ENCODE peak calls at places on chromosome 7, in seven cellular contexts. M is GM12891, N is SK-N-SH, O is K562, I is HepG2, X is GM12878, K is H1. B is an unnamed sample.

GRCh38 chr7:130254555-130254954 is 12.1 kb upstream of the CPA2 start:
- DNase-seq in M (no peak), N (no peak), O (no peak), I (no peak), X (no peak), K (no peak), B (no peak)

GRCh38 chr7:80540841-80541240 is 29.0 kb upstream of the GNAT3 start:
- DNase-seq in M (no peak), N (no peak), O (no peak), I (no peak), X (no peak), K (no peak), B (no peak)

GRCh38 chr7:94696981-94697670 is 41.2 kb upstream of the SGCE start:
- DNase-seq in M (no peak), N (no peak), O (no peak), I (peak; percentile 76), X (no peak), K (no peak), B (no peak)

GRCh38 chr7:102044984-102045673 is 227.7 kb downstream of the CUX1 start:
- DNase-seq in M (no peak), N (peak; percentile 93), O (no peak), I (no peak), X (no peak), K (no peak), B (no peak)

GRCh38 chr7:8285155-8285554 is 23.2 kb upstream of the ICA1 start:
- DNase-seq in M (no peak), N (no peak), O (no peak), I (no peak), X (no peak), K (no peak), B (no peak)

GRCh38 chr7:2523941-2524807 is 4.6 kb downstream of the LFNG start:
- DNase-seq in M (no peak), N (peak; percentile 91), O (peak; percentile 57), I (peak; percentile 62), X (no peak), K (peak; percentile 78), B (no peak)

GRCh38 chr7:55296070-55296469 is 69.1 kb upstream of the LANCL2 start:
- DNase-seq in M (no peak), N (no peak), O (no peak), I (no peak), X (no peak), K (no peak), B (no peak)

GRCh38 chr7:92108821-92109220 is 25.5 kb downstream of the CYP51A1 start:
- DNase-seq in M (no peak), N (no peak), O (no peak), I (no peak), X (no peak), K (no peak), B (no peak)

GRCh38 chr7:2223321-2223720 is 9.4 kb downstream of the MAD1L1 start:
- DNase-seq in M (no peak), N (no peak), O (no peak), I (no peak), X (no peak), K (no peak), B (no peak)

GRCh38 chr7:108415821-108416536 is 40.3 kb downstream of the NRCAM start:
- DNase-seq in M (no peak), N (peak; percentile 58), O (peak; percentile 36), I (no peak), X (peak; percentile 60), K (no peak), B (no peak)

GRCh38 chr7:25849361-25850184 is 302.4 kb upstream of the NFE2L3 start:
- DNase-seq in M (no peak), N (no peak), O (peak; percentile 48), I (peak; percentile 48), X (no peak), K (no peak), B (no peak)

GRCh38 chr7:55240418-55241142 is 124.6 kb upstream of the LANCL2 start:
- DNase-seq in M (no peak), N (no peak), O (no peak), I (no peak), X (no peak), K (no peak), B (no peak)

GRCh38 chr7:82741493-82741892 is 297.9 kb upstream of the CACNA2D1 start:
- DNase-seq in M (no peak), N (no peak), O (no peak), I (no peak), X (no peak), K (no peak), B (no peak)

GRCh38 chr7:31890751-31891150 is 179.5 kb downstream of the PDE1C start:
- DNase-seq in M (no peak), N (no peak), O (no peak), I (no peak), X (no peak), K (no peak), B (no peak)
- TF ChIP-seq TAF1 in M (no peak), N (no peak), O (no peak), I (no peak), X (no peak), K (no peak), B (no peak)

GRCh38 chr7:100545636-100546128 is 6.7 kb downstream of the AGFG2 start:
- DNase-seq in M (no peak), N (peak; percentile 74), O (peak; percentile 70), I (peak; percentile 95), X (peak; percentile 83), K (no peak), B (no peak)
- TF ChIP-seq TAF1 in M (peak; percentile 23), N (no peak), O (no peak), I (peak; percentile 8), X (peak; percentile 45), K (no peak), B (no peak)

GRCh38 chr7:151046603-151047573 is 1.4 kb upstream of the ASIC3 start:
- DNase-seq in M (no peak), N (peak; percentile 88), O (no peak), I (no peak), X (no peak), K (no peak), B (no peak)
- TF ChIP-seq TAF1 in M (no peak), N (no peak), O (no peak), I (no peak), X (no peak), K (no peak), B (no peak)

DNA sequence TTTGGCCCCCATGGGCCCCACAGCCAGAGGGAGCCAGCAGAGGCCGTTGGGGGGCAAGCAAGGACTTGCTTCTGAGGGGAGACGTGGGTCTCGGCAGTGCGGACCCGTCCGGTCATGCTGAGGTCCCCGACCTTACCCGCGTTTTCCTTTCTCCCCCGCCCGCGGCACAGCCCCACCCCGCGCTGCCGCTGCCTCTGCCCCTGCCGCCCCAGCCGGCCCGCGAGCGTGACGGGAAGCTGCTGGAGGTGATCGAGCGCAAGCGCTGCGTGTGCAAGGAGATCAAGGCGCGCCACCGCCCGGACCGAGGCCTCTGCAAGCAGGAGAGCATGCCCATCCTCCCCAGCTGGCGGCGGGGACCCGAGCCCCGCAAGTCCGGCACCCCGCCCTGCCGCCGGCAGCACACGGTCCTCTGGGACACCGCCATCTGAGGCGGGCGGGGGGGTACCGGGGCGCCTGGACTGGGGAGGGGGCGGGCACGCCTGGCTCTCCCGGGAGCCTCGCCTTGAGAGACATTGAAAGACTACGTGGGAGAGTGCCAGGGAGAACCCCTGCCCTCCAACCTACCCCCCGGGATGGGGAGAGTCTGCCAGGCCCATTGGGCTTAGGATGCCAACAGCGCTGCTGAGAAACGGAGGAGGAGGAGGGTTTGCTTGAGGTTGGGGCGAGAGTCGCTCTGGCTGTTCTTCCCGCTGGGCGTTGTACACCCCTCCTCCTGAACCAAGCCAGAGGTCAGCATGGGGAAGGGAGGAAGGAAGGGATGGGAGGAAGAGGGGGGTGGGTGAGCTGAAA is 9.9 kb downstream of the NYAP1 start:
- DNase-seq in M (peak; percentile 69), N (peak; percentile 36), O (peak; percentile 57), I (peak; percentile 33), X (no peak), K (peak; percentile 73), B (peak; percentile 67)
- TF ChIP-seq TAF1 in M (no peak), N (no peak), O (no peak), I (peak; percentile 39), X (no peak), K (no peak), B (no peak)

GRCh38 chr7:134174797-134175261 is 47.7 kb downstream of the LRGUK start:
- DNase-seq in M (peak; percentile 25), N (no peak), O (peak; percentile 79), I (peak; percentile 10), X (peak; percentile 38), K (no peak), B (no peak)
- TF ChIP-seq TAF1 in M (no peak), N (no peak), O (no peak), I (no peak), X (no peak), K (no peak), B (no peak)

DNA sequence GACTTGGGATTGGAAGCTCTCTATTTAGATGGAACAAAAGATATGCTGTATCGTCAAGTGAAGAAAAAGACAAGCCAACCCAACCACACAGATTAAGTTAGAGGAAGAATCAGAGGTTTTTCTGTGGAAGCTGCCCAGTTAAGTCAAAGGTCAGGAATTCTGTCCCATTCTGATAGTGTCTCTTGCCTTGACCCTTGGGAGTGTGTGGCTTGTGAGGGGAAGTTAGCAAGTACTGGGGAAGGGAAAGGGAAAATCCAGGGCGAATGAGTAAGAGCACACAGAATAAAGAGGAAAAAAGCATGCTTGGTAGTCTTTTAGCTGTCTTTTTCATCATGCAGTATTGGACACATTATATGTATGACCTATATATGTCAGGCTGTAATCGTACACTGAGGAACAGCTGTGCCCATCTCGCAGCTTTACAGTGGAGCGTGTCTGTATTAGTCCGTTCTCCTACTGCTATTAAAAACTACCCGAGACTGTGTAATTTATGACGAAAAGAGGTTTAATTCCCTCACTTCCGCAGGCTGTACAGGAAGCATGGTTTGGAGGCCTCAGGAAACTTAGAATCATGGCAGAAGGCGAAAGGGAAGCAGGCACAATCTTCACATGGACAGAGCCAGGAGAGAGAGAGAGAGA is 197.2 kb downstream of the GALNT17 start:
- DNase-seq in M (no peak), N (no peak), O (no peak), I (no peak), X (no peak), K (no peak), B (no peak)
- TF ChIP-seq TAF1 in M (no peak), N (no peak), O (no peak), I (no peak), X (no peak), K (no peak), B (no peak)

GRCh38 chr7:18390523-18390907 is 105.0 kb upstream of the HDAC9 start:
- DNase-seq in M (no peak), N (no peak), O (no peak), I (no peak), X (no peak), K (no peak), B (no peak)

GRCh38 chr7:18386590-18386989 is 109.0 kb upstream of the HDAC9 start:
- DNase-seq in M (no peak), N (no peak), O (no peak), I (no peak), X (no peak), K (no peak), B (no peak)

GRCh38 chr7:18384491-18385143 is 110.9 kb upstream of the HDAC9 start:
- DNase-seq in M (no peak), N (no peak), O (no peak), I (no peak), X (no peak), K (no peak), B (no peak)

DNA sequence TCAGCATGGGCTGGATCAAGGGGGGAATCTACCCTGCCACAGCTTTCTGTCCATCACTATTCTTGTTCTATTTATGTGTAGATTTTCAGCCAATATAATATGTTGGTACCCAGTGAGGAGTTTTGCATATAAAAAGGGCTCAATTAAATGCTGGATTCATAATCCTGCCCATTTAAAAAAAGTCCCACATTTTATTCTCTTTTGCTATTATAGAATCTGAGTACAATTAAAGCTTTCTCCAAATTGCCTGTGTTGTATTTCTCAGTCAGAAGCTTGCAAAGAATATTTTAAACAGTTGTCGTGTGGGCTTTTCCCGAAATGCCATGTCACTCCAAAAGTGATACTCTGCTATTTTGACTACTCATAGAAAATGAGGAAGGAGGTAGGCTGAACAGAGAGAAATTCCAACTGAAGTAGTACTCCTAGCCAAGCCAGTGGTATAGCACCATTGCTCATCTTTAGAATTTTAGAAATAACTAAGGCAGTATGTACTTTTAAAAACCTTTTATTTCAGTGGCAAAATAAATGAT is 108.3 kb upstream of the HDAC9 start:
- DNase-seq in M (no peak), N (no peak), O (no peak), I (no peak), X (no peak), K (no peak), B (no peak)
- TF ChIP-seq TAF1 in M (no peak), N (no peak), O (no peak), I (no peak), X (no peak), K (no peak), B (no peak)

B was measured in GM12892.